ENCODE peak calls at places on chromosomes 4 and X, in seven cellular contexts. One of them, this sample, is unnamed.

GRCh38 chrX:106752101-106752678 is 25.7 kb downstream of the RNF128 start:
- DNase-seq in M059J: peak
- DNase-seq in fibroblast of mammary gland: peak
- DNase-seq in NCI-H1092 treated with DMSO at 0.1 percent for 48 hours: no peak
- DNase-seq in fibroblast of lung: no peak
- DNase-seq in WERI-Rb-1: no peak
- DNase-seq in cardiac muscle cell: peak
- DNase-seq in this sample: no peak

GRCh38 chr4:168666531-168666930 is 169.7 kb downstream of the PALLD start:
- DNase-seq in M059J: peak
- DNase-seq in fibroblast of mammary gland: peak
- DNase-seq in NCI-H1092 treated with DMSO at 0.1 percent for 48 hours: no peak
- DNase-seq in fibroblast of lung: peak
- DNase-seq in WERI-Rb-1: no peak
- DNase-seq in cardiac muscle cell: peak
- DNase-seq in this sample: no peak

GRCh38 chr4:5940470-5941203 is 47.8 kb upstream of the CRMP1 start:
- DNase-seq in M059J: no peak
- DNase-seq in fibroblast of mammary gland: peak
- DNase-seq in NCI-H1092 treated with DMSO at 0.1 percent for 48 hours: peak
- DNase-seq in fibroblast of lung: peak
- DNase-seq in WERI-Rb-1: no peak
- DNase-seq in cardiac muscle cell: peak
- DNase-seq in this sample: no peak

GRCh38 chr4:78197947-78198346 is 140.8 kb downstream of the FRAS1 start:
- DNase-seq in M059J: no peak
- DNase-seq in fibroblast of mammary gland: no peak
- DNase-seq in NCI-H1092 treated with DMSO at 0.1 percent for 48 hours: no peak
- DNase-seq in fibroblast of lung: no peak
- DNase-seq in WERI-Rb-1: no peak
- DNase-seq in cardiac muscle cell: no peak
- DNase-seq in this sample: no peak

GRCh38 chr4:84977409-84977808 is 10.9 kb upstream of the WDFY3 start:
- DNase-seq in M059J: no peak
- DNase-seq in fibroblast of mammary gland: no peak
- DNase-seq in NCI-H1092 treated with DMSO at 0.1 percent for 48 hours: no peak
- DNase-seq in fibroblast of lung: no peak
- DNase-seq in WERI-Rb-1: no peak
- DNase-seq in cardiac muscle cell: no peak
- DNase-seq in this sample: no peak

GRCh38 chr4:77617203-77617602 is 11.6 kb downstream of the CXCL13 start:
- DNase-seq in M059J: peak
- DNase-seq in fibroblast of mammary gland: peak
- DNase-seq in NCI-H1092 treated with DMSO at 0.1 percent for 48 hours: no peak
- DNase-seq in fibroblast of lung: peak
- DNase-seq in WERI-Rb-1: no peak
- DNase-seq in cardiac muscle cell: peak
- DNase-seq in this sample: no peak

GRCh38 chr4:75940692-75941253 is at the start of gene NAAA:
- DNase-seq in M059J: peak
- DNase-seq in fibroblast of mammary gland: peak
- DNase-seq in NCI-H1092 treated with DMSO at 0.1 percent for 48 hours: peak
- DNase-seq in fibroblast of lung: peak
- DNase-seq in WERI-Rb-1: peak
- DNase-seq in cardiac muscle cell: peak
- DNase-seq in this sample: peak

GRCh38 chr4:151485541-151486131 is 76.7 kb downstream of the FHIP1A start:
- DNase-seq in M059J: peak
- DNase-seq in fibroblast of mammary gland: no peak
- DNase-seq in NCI-H1092 treated with DMSO at 0.1 percent for 48 hours: no peak
- DNase-seq in fibroblast of lung: peak
- DNase-seq in WERI-Rb-1: no peak
- DNase-seq in cardiac muscle cell: no peak
- DNase-seq in this sample: no peak

GRCh38 chr4:142473218-142473959 is 372.7 kb downstream of the INPP4B start:
- DNase-seq in M059J: no peak
- DNase-seq in fibroblast of mammary gland: peak
- DNase-seq in NCI-H1092 treated with DMSO at 0.1 percent for 48 hours: no peak
- DNase-seq in fibroblast of lung: no peak
- DNase-seq in WERI-Rb-1: no peak
- DNase-seq in cardiac muscle cell: no peak
- DNase-seq in this sample: no peak

GRCh38 chrX:154458116-154458953 is at the start of gene PLXNA3:
- DNase-seq in M059J: peak
- DNase-seq in fibroblast of mammary gland: no peak
- DNase-seq in NCI-H1092 treated with DMSO at 0.1 percent for 48 hours: no peak
- DNase-seq in fibroblast of lung: peak
- DNase-seq in WERI-Rb-1: peak
- DNase-seq in cardiac muscle cell: peak
- DNase-seq in this sample: no peak

GRCh38 chr4:94171616-94172015 is 36.0 kb upstream of the SMARCAD1 start:
- DNase-seq in M059J: no peak
- DNase-seq in fibroblast of mammary gland: peak
- DNase-seq in NCI-H1092 treated with DMSO at 0.1 percent for 48 hours: no peak
- DNase-seq in fibroblast of lung: no peak
- DNase-seq in WERI-Rb-1: no peak
- DNase-seq in cardiac muscle cell: no peak
- DNase-seq in this sample: no peak

GRCh38 chr4:25913851-25914669 is at the start of gene SMIM20:
- DNase-seq in M059J: peak
- DNase-seq in fibroblast of mammary gland: peak
- DNase-seq in NCI-H1092 treated with DMSO at 0.1 percent for 48 hours: peak
- DNase-seq in fibroblast of lung: peak
- DNase-seq in WERI-Rb-1: peak
- DNase-seq in cardiac muscle cell: peak
- DNase-seq in this sample: peak

GRCh38 chr4:95867919-95868318 is 28.0 kb downstream of the PDHA2 start:
- DNase-seq in M059J: peak
- DNase-seq in fibroblast of mammary gland: peak
- DNase-seq in NCI-H1092 treated with DMSO at 0.1 percent for 48 hours: peak
- DNase-seq in fibroblast of lung: peak
- DNase-seq in WERI-Rb-1: no peak
- DNase-seq in cardiac muscle cell: peak
- DNase-seq in this sample: no peak

GRCh38 chrX:131821945-131822622 is 201.0 kb upstream of the STK26 start:
- DNase-seq in M059J: no peak
- DNase-seq in fibroblast of mammary gland: peak
- DNase-seq in NCI-H1092 treated with DMSO at 0.1 percent for 48 hours: no peak
- DNase-seq in fibroblast of lung: peak
- DNase-seq in WERI-Rb-1: peak
- DNase-seq in cardiac muscle cell: no peak
- DNase-seq in this sample: no peak

GRCh38 chrX:39331062-39331704 is 529.9 kb downstream of the MID1IP1 start:
- DNase-seq in M059J: peak
- DNase-seq in fibroblast of mammary gland: no peak
- DNase-seq in NCI-H1092 treated with DMSO at 0.1 percent for 48 hours: no peak
- DNase-seq in fibroblast of lung: peak
- DNase-seq in WERI-Rb-1: no peak
- DNase-seq in cardiac muscle cell: no peak
- DNase-seq in this sample: no peak

GRCh38 chr4:110620352-110621327 is 2.2 kb downstream of the PITX2 start:
- DNase-seq in M059J: no peak
- DNase-seq in fibroblast of mammary gland: no peak
- DNase-seq in NCI-H1092 treated with DMSO at 0.1 percent for 48 hours: no peak
- DNase-seq in fibroblast of lung: peak
- DNase-seq in WERI-Rb-1: peak
- DNase-seq in cardiac muscle cell: peak
- DNase-seq in this sample: no peak

GRCh38 chr4:90799895-90800294 is 672.7 kb downstream of the CCSER1 start:
- DNase-seq in M059J: no peak
- DNase-seq in fibroblast of mammary gland: no peak
- DNase-seq in NCI-H1092 treated with DMSO at 0.1 percent for 48 hours: no peak
- DNase-seq in fibroblast of lung: no peak
- DNase-seq in WERI-Rb-1: no peak
- DNase-seq in cardiac muscle cell: no peak
- DNase-seq in this sample: no peak

GRCh38 chrX:118495061-118495921 is at the start of gene DOCK11:
- DNase-seq in M059J: peak
- DNase-seq in fibroblast of mammary gland: peak
- DNase-seq in NCI-H1092 treated with DMSO at 0.1 percent for 48 hours: peak
- DNase-seq in fibroblast of lung: peak
- DNase-seq in WERI-Rb-1: peak
- DNase-seq in cardiac muscle cell: peak
- DNase-seq in this sample: peak

GRCh38 chr4:10051536-10052135 is 30.3 kb upstream of the SLC2A9 start:
- DNase-seq in M059J: no peak
- DNase-seq in fibroblast of mammary gland: no peak
- DNase-seq in NCI-H1092 treated with DMSO at 0.1 percent for 48 hours: no peak
- DNase-seq in fibroblast of lung: no peak
- DNase-seq in WERI-Rb-1: peak
- DNase-seq in cardiac muscle cell: no peak
- DNase-seq in this sample: no peak

GRCh38 chr4:112853662-112854256 is 195.7 kb upstream of the ANK2 start:
- DNase-seq in M059J: no peak
- DNase-seq in fibroblast of mammary gland: peak
- DNase-seq in NCI-H1092 treated with DMSO at 0.1 percent for 48 hours: no peak
- DNase-seq in fibroblast of lung: no peak
- DNase-seq in WERI-Rb-1: no peak
- DNase-seq in cardiac muscle cell: peak
- DNase-seq in this sample: no peak

GRCh38 chr4:173440888-173441287 is 42.0 kb upstream of the SCRG1 start:
- DNase-seq in M059J: no peak
- DNase-seq in fibroblast of mammary gland: no peak
- DNase-seq in NCI-H1092 treated with DMSO at 0.1 percent for 48 hours: no peak
- DNase-seq in fibroblast of lung: no peak
- DNase-seq in WERI-Rb-1: no peak
- DNase-seq in cardiac muscle cell: no peak
- DNase-seq in this sample: no peak

GRCh38 chr4:52750819-52751348 is 341 bp downstream of the ERVMER34-1 start:
- DNase-seq in M059J: no peak
- DNase-seq in fibroblast of mammary gland: peak
- DNase-seq in NCI-H1092 treated with DMSO at 0.1 percent for 48 hours: no peak
- DNase-seq in fibroblast of lung: peak
- DNase-seq in WERI-Rb-1: no peak
- DNase-seq in cardiac muscle cell: no peak
- DNase-seq in this sample: no peak

GRCh38 chr4:123889376-123889945 is 492.9 kb downstream of the SPRY1 start:
- DNase-seq in M059J: no peak
- DNase-seq in fibroblast of mammary gland: peak
- DNase-seq in NCI-H1092 treated with DMSO at 0.1 percent for 48 hours: no peak
- DNase-seq in fibroblast of lung: no peak
- DNase-seq in WERI-Rb-1: no peak
- DNase-seq in cardiac muscle cell: peak
- DNase-seq in this sample: no peak

GRCh38 chr4:85491527-85491926 is 16.6 kb downstream of the ARHGAP24 start:
- DNase-seq in M059J: no peak
- DNase-seq in fibroblast of mammary gland: no peak
- DNase-seq in NCI-H1092 treated with DMSO at 0.1 percent for 48 hours: peak
- DNase-seq in fibroblast of lung: no peak
- DNase-seq in WERI-Rb-1: no peak
- DNase-seq in cardiac muscle cell: no peak
- DNase-seq in this sample: no peak

GRCh38 chrX:1584237-1585011 is 7.0 kb upstream of the AKAP17A start:
- DNase-seq in M059J: no peak
- DNase-seq in fibroblast of mammary gland: no peak
- DNase-seq in NCI-H1092 treated with DMSO at 0.1 percent for 48 hours: no peak
- DNase-seq in fibroblast of lung: no peak
- DNase-seq in WERI-Rb-1: no peak
- DNase-seq in cardiac muscle cell: no peak
- DNase-seq in this sample: no peak

GRCh38 chrX:87702795-87703194 is 185.2 kb downstream of the KLHL4 start:
- DNase-seq in M059J: peak
- DNase-seq in fibroblast of mammary gland: peak
- DNase-seq in NCI-H1092 treated with DMSO at 0.1 percent for 48 hours: no peak
- DNase-seq in fibroblast of lung: peak
- DNase-seq in WERI-Rb-1: no peak
- DNase-seq in cardiac muscle cell: peak
- DNase-seq in this sample: no peak

GRCh38 chr4:139743027-139743426 is 77.4 kb downstream of the MGST2 start:
- DNase-seq in M059J: no peak
- DNase-seq in fibroblast of mammary gland: no peak
- DNase-seq in NCI-H1092 treated with DMSO at 0.1 percent for 48 hours: no peak
- DNase-seq in fibroblast of lung: no peak
- DNase-seq in WERI-Rb-1: no peak
- DNase-seq in cardiac muscle cell: no peak
- DNase-seq in this sample: no peak

GRCh38 chr4:62117879-62118278 is 917.8 kb downstream of the ADGRL3 start:
- DNase-seq in M059J: no peak
- DNase-seq in fibroblast of mammary gland: no peak
- DNase-seq in NCI-H1092 treated with DMSO at 0.1 percent for 48 hours: no peak
- DNase-seq in fibroblast of lung: peak
- DNase-seq in WERI-Rb-1: no peak
- DNase-seq in cardiac muscle cell: no peak
- DNase-seq in this sample: no peak

GRCh38 chr4:187612211-187612780 is 383.3 kb upstream of the ZFP42 start:
- DNase-seq in M059J: peak
- DNase-seq in fibroblast of mammary gland: peak
- DNase-seq in NCI-H1092 treated with DMSO at 0.1 percent for 48 hours: no peak
- DNase-seq in fibroblast of lung: no peak
- DNase-seq in WERI-Rb-1: no peak
- DNase-seq in cardiac muscle cell: no peak
- DNase-seq in this sample: no peak

GRCh38 chr4:85734446-85734845 is 259.5 kb downstream of the ARHGAP24 start:
- DNase-seq in M059J: peak
- DNase-seq in fibroblast of mammary gland: peak
- DNase-seq in NCI-H1092 treated with DMSO at 0.1 percent for 48 hours: no peak
- DNase-seq in fibroblast of lung: peak
- DNase-seq in WERI-Rb-1: no peak
- DNase-seq in cardiac muscle cell: peak
- DNase-seq in this sample: no peak

GRCh38 chr4:179110356-179110755 is 1668.1 kb upstream of the AGA start:
- DNase-seq in M059J: peak
- DNase-seq in fibroblast of mammary gland: peak
- DNase-seq in NCI-H1092 treated with DMSO at 0.1 percent for 48 hours: no peak
- DNase-seq in fibroblast of lung: peak
- DNase-seq in WERI-Rb-1: no peak
- DNase-seq in cardiac muscle cell: no peak
- DNase-seq in this sample: no peak

GRCh38 chr4:65337371-65337770 is 332.9 kb downstream of the EPHA5 start:
- DNase-seq in M059J: no peak
- DNase-seq in fibroblast of mammary gland: no peak
- DNase-seq in NCI-H1092 treated with DMSO at 0.1 percent for 48 hours: no peak
- DNase-seq in fibroblast of lung: no peak
- DNase-seq in WERI-Rb-1: no peak
- DNase-seq in cardiac muscle cell: no peak
- DNase-seq in this sample: no peak

GRCh38 chrX:120309873-120310730 is 1.2 kb downstream of the TMEM255A start:
- DNase-seq in M059J: peak
- DNase-seq in fibroblast of mammary gland: no peak
- DNase-seq in NCI-H1092 treated with DMSO at 0.1 percent for 48 hours: no peak
- DNase-seq in fibroblast of lung: peak
- DNase-seq in WERI-Rb-1: no peak
- DNase-seq in cardiac muscle cell: no peak
- DNase-seq in this sample: no peak

GRCh38 chrX:386768-387575 is at the start of gene PPP2R3B:
- DNase-seq in M059J: peak
- DNase-seq in fibroblast of mammary gland: peak
- DNase-seq in NCI-H1092 treated with DMSO at 0.1 percent for 48 hours: no peak
- DNase-seq in fibroblast of lung: peak
- DNase-seq in WERI-Rb-1: peak
- DNase-seq in cardiac muscle cell: peak
- DNase-seq in this sample: no peak

GRCh38 chr4:102663073-102663472 is 97.7 kb downstream of the MANBA start:
- DNase-seq in M059J: peak
- DNase-seq in fibroblast of mammary gland: peak
- DNase-seq in NCI-H1092 treated with DMSO at 0.1 percent for 48 hours: no peak
- DNase-seq in fibroblast of lung: peak
- DNase-seq in WERI-Rb-1: no peak
- DNase-seq in cardiac muscle cell: peak
- DNase-seq in this sample: no peak

This sample was measured in NCI-H2227 treated with DMSO at 0.1 percent for 48 hours.